ENCODE peak calls at places on chromosomes 1 and 21, in six cellular contexts. One of them, this sample, is unnamed.

GRCh38 chr1:215321802-215322201 is 239.3 kb downstream of the KCNK2 start:
- DNase-seq in NCI-H1436: no peak
- DNase-seq in AG08396: no peak
- DNase-seq in kidney tubule cell: no peak
- DNase-seq in T follicular helper cell: no peak
- DNase-seq in CD8-positive, alpha-beta T cell: no peak
- DNase-seq in this sample: no peak

GRCh38 chr1:9311489-9311888 is 18.8 kb downstream of the SPSB1 start:
- DNase-seq in AG08396: no peak
- DNase-seq in NCI-H1436: no peak
- DNase-seq in kidney tubule cell: no peak
- DNase-seq in T follicular helper cell: no peak
- DNase-seq in CD8-positive, alpha-beta T cell: no peak
- DNase-seq in this sample: no peak

GRCh38 chr1:107879338-107879737 is 85.6 kb downstream of the VAV3 start:
- DNase-seq in CD8-positive, alpha-beta T cell: no peak
- DNase-seq in T follicular helper cell: no peak
- DNase-seq in kidney tubule cell: no peak
- DNase-seq in AG08396: no peak
- DNase-seq in NCI-H1436: no peak
- DNase-seq in this sample: no peak

GRCh38 chr1:207861442-207862177 is 49.3 kb downstream of the CD34 start:
- DNase-seq in AG08396: no peak
- DNase-seq in T follicular helper cell: no peak
- DNase-seq in kidney tubule cell: peak
- DNase-seq in CD8-positive, alpha-beta T cell: peak
- DNase-seq in NCI-H1436: no peak
- DNase-seq in this sample: peak

GRCh38 chr1:96596226-96596625 is 125.4 kb upstream of the PTBP2 start:
- DNase-seq in NCI-H1436: no peak
- DNase-seq in AG08396: peak
- DNase-seq in CD8-positive, alpha-beta T cell: no peak
- DNase-seq in kidney tubule cell: peak
- DNase-seq in T follicular helper cell: no peak
- DNase-seq in this sample: peak

GRCh38 chr1:224851210-224851849 is 78.1 kb upstream of the DNAH14 start:
- DNase-seq in AG08396: peak
- DNase-seq in kidney tubule cell: peak
- DNase-seq in CD8-positive, alpha-beta T cell: peak
- DNase-seq in T follicular helper cell: peak
- DNase-seq in NCI-H1436: peak
- DNase-seq in this sample: peak

GRCh38 chr1:211736351-211736915 is 61.0 kb upstream of the NEK2 start:
- DNase-seq in AG08396: no peak
- DNase-seq in T follicular helper cell: no peak
- DNase-seq in CD8-positive, alpha-beta T cell: no peak
- DNase-seq in kidney tubule cell: no peak
- DNase-seq in NCI-H1436: no peak
- DNase-seq in this sample: no peak

GRCh38 chr21:42157606-42158310 is 61.2 kb upstream of the ABCG1 start:
- DNase-seq in CD8-positive, alpha-beta T cell: no peak
- DNase-seq in AG08396: no peak
- DNase-seq in NCI-H1436: no peak
- DNase-seq in kidney tubule cell: no peak
- DNase-seq in T follicular helper cell: no peak
- DNase-seq in this sample: no peak

GRCh38 chr1:110463695-110464094 is 12.7 kb downstream of the PROK1 start:
- DNase-seq in T follicular helper cell: no peak
- DNase-seq in AG08396: no peak
- DNase-seq in CD8-positive, alpha-beta T cell: no peak
- DNase-seq in kidney tubule cell: no peak
- DNase-seq in NCI-H1436: no peak
- DNase-seq in this sample: no peak

GRCh38 chr21:37017951-37018679 is 11.6 kb downstream of the RIPPLY3 start:
- DNase-seq in T follicular helper cell: no peak
- DNase-seq in AG08396: no peak
- DNase-seq in kidney tubule cell: no peak
- DNase-seq in NCI-H1436: no peak
- DNase-seq in CD8-positive, alpha-beta T cell: no peak
- DNase-seq in this sample: no peak

GRCh38 chr1:43436371-43436770 is 17.4 kb downstream of the HYI start:
- DNase-seq in AG08396: no peak
- DNase-seq in CD8-positive, alpha-beta T cell: no peak
- DNase-seq in NCI-H1436: no peak
- DNase-seq in kidney tubule cell: no peak
- DNase-seq in T follicular helper cell: no peak
- DNase-seq in this sample: no peak

GRCh38 chr1:206693029-206693428 is 8.3 kb downstream of the MAPKAPK2 start:
- DNase-seq in T follicular helper cell: no peak
- DNase-seq in NCI-H1436: no peak
- DNase-seq in kidney tubule cell: peak
- DNase-seq in AG08396: peak
- DNase-seq in CD8-positive, alpha-beta T cell: no peak
- DNase-seq in this sample: no peak

GRCh38 chr1:43858324-43858723 is 75.3 kb upstream of the ARTN start:
- DNase-seq in CD8-positive, alpha-beta T cell: no peak
- DNase-seq in AG08396: peak
- DNase-seq in T follicular helper cell: no peak
- DNase-seq in kidney tubule cell: peak
- DNase-seq in NCI-H1436: no peak
- DNase-seq in this sample: no peak

GRCh38 chr1:246001821-246002220 is 505.3 kb downstream of the SMYD3 start:
- DNase-seq in NCI-H1436: no peak
- DNase-seq in T follicular helper cell: no peak
- DNase-seq in CD8-positive, alpha-beta T cell: no peak
- DNase-seq in kidney tubule cell: no peak
- DNase-seq in AG08396: no peak
- DNase-seq in this sample: no peak

GRCh38 chr1:156692958-156693857 is 12.2 kb downstream of the CRABP2 start:
- DNase-seq in kidney tubule cell: peak
- DNase-seq in AG08396: no peak
- DNase-seq in NCI-H1436: peak
- DNase-seq in CD8-positive, alpha-beta T cell: no peak
- DNase-seq in T follicular helper cell: no peak
- DNase-seq in this sample: no peak

GRCh38 chr1:113692824-113693431 is 66.4 kb downstream of the PHTF1 start:
- DNase-seq in AG08396: no peak
- DNase-seq in T follicular helper cell: no peak
- DNase-seq in CD8-positive, alpha-beta T cell: no peak
- DNase-seq in kidney tubule cell: no peak
- DNase-seq in NCI-H1436: no peak
- DNase-seq in this sample: no peak

GRCh38 chr1:119184972-119185371 is 44.5 kb upstream of the WARS2 start:
- DNase-seq in CD8-positive, alpha-beta T cell: no peak
- DNase-seq in AG08396: no peak
- DNase-seq in kidney tubule cell: no peak
- DNase-seq in NCI-H1436: no peak
- DNase-seq in T follicular helper cell: no peak
- DNase-seq in this sample: no peak

GRCh38 chr21:41542727-41543126 is 34.8 kb upstream of the TMPRSS2 start:
- DNase-seq in AG08396: no peak
- DNase-seq in NCI-H1436: no peak
- DNase-seq in CD8-positive, alpha-beta T cell: no peak
- DNase-seq in kidney tubule cell: no peak
- DNase-seq in T follicular helper cell: no peak
- DNase-seq in this sample: no peak

GRCh38 chr1:104921552-104921951 is 1171.9 kb downstream of the AMY1C start:
- DNase-seq in T follicular helper cell: no peak
- DNase-seq in CD8-positive, alpha-beta T cell: no peak
- DNase-seq in NCI-H1436: no peak
- DNase-seq in AG08396: no peak
- DNase-seq in kidney tubule cell: no peak
- DNase-seq in this sample: no peak

GRCh38 chr21:44611551-44611950 is 328 bp upstream of the KRTAP10-8 start:
- DNase-seq in CD8-positive, alpha-beta T cell: no peak
- DNase-seq in NCI-H1436: no peak
- DNase-seq in AG08396: no peak
- DNase-seq in kidney tubule cell: no peak
- DNase-seq in T follicular helper cell: no peak
- DNase-seq in this sample: no peak

GRCh38 chr1:117638759-117639158 is 32.9 kb downstream of the TENT5C start:
- DNase-seq in NCI-H1436: no peak
- DNase-seq in CD8-positive, alpha-beta T cell: no peak
- DNase-seq in AG08396: no peak
- DNase-seq in kidney tubule cell: peak
- DNase-seq in T follicular helper cell: no peak
- DNase-seq in this sample: no peak

GRCh38 chr1:180353930-180354329 is 123.9 kb downstream of the LHX4 start:
- DNase-seq in T follicular helper cell: no peak
- DNase-seq in kidney tubule cell: no peak
- DNase-seq in AG08396: no peak
- DNase-seq in CD8-positive, alpha-beta T cell: no peak
- DNase-seq in NCI-H1436: no peak
- DNase-seq in this sample: no peak

GRCh38 chr1:99672500-99673213 is 26.7 kb downstream of the PALMD start:
- DNase-seq in kidney tubule cell: peak
- DNase-seq in AG08396: no peak
- DNase-seq in CD8-positive, alpha-beta T cell: no peak
- DNase-seq in T follicular helper cell: no peak
- DNase-seq in NCI-H1436: no peak
- DNase-seq in this sample: no peak

GRCh38 chr1:223106856-223107255 is 36.2 kb downstream of the TLR5 start:
- DNase-seq in kidney tubule cell: peak
- DNase-seq in AG08396: no peak
- DNase-seq in T follicular helper cell: no peak
- DNase-seq in CD8-positive, alpha-beta T cell: no peak
- DNase-seq in NCI-H1436: peak
- DNase-seq in this sample: peak

GRCh38 chr1:174999926-175000696 is at the start of gene CACYBP:
- DNase-seq in AG08396: no peak
- DNase-seq in NCI-H1436: no peak
- DNase-seq in CD8-positive, alpha-beta T cell: peak
- DNase-seq in kidney tubule cell: peak
- DNase-seq in T follicular helper cell: peak
- DNase-seq in this sample: peak

GRCh38 chr1:14567056-14567455 is 31.4 kb upstream of the KAZN start:
- DNase-seq in NCI-H1436: no peak
- DNase-seq in T follicular helper cell: no peak
- DNase-seq in CD8-positive, alpha-beta T cell: no peak
- DNase-seq in kidney tubule cell: no peak
- DNase-seq in AG08396: no peak
- DNase-seq in this sample: no peak

GRCh38 chr1:90474731-90475130 is 242.4 kb downstream of the BARHL2 start:
- DNase-seq in kidney tubule cell: no peak
- DNase-seq in CD8-positive, alpha-beta T cell: no peak
- DNase-seq in NCI-H1436: no peak
- DNase-seq in AG08396: no peak
- DNase-seq in T follicular helper cell: no peak
- DNase-seq in this sample: no peak

GRCh38 chr21:39060485-39061099 is 122.7 kb downstream of the PSMG1 start:
- DNase-seq in kidney tubule cell: no peak
- DNase-seq in NCI-H1436: no peak
- DNase-seq in AG08396: no peak
- DNase-seq in CD8-positive, alpha-beta T cell: no peak
- DNase-seq in T follicular helper cell: no peak
- DNase-seq in this sample: no peak

GRCh38 chr1:231748744-231749143 is 122.2 kb downstream of the DISC1 start:
- DNase-seq in NCI-H1436: no peak
- DNase-seq in T follicular helper cell: no peak
- DNase-seq in kidney tubule cell: no peak
- DNase-seq in CD8-positive, alpha-beta T cell: no peak
- DNase-seq in AG08396: no peak
- DNase-seq in this sample: no peak

GRCh38 chr21:39681845-39682244 is 63.1 kb upstream of the IGSF5 start:
- DNase-seq in CD8-positive, alpha-beta T cell: no peak
- DNase-seq in kidney tubule cell: peak
- DNase-seq in T follicular helper cell: no peak
- DNase-seq in AG08396: no peak
- DNase-seq in NCI-H1436: no peak
- DNase-seq in this sample: no peak

GRCh38 chr1:197327776-197328364 is 59.8 kb downstream of the CRB1 start:
- DNase-seq in T follicular helper cell: no peak
- DNase-seq in kidney tubule cell: peak
- DNase-seq in CD8-positive, alpha-beta T cell: no peak
- DNase-seq in NCI-H1436: no peak
- DNase-seq in AG08396: no peak
- DNase-seq in this sample: peak

GRCh38 chr1:219941179-219942118 is 13.1 kb upstream of the SLC30A10 start:
- DNase-seq in kidney tubule cell: no peak
- DNase-seq in NCI-H1436: no peak
- DNase-seq in T follicular helper cell: no peak
- DNase-seq in CD8-positive, alpha-beta T cell: no peak
- DNase-seq in AG08396: no peak
- DNase-seq in this sample: no peak

GRCh38 chr1:85607126-85607912 is 26.8 kb downstream of the CCN1 start:
- DNase-seq in AG08396: peak
- DNase-seq in NCI-H1436: no peak
- DNase-seq in T follicular helper cell: no peak
- DNase-seq in kidney tubule cell: peak
- DNase-seq in CD8-positive, alpha-beta T cell: no peak
- DNase-seq in this sample: no peak

GRCh38 chr1:43443197-43443946 is 10.4 kb downstream of the HYI start:
- DNase-seq in CD8-positive, alpha-beta T cell: no peak
- DNase-seq in T follicular helper cell: no peak
- DNase-seq in kidney tubule cell: no peak
- DNase-seq in NCI-H1436: no peak
- DNase-seq in AG08396: no peak
- DNase-seq in this sample: no peak

GRCh38 chr1:79044974-79045650 is 38.6 kb upstream of the ADGRL4 start:
- DNase-seq in NCI-H1436: no peak
- DNase-seq in kidney tubule cell: no peak
- DNase-seq in AG08396: no peak
- DNase-seq in T follicular helper cell: no peak
- DNase-seq in CD8-positive, alpha-beta T cell: no peak
- DNase-seq in this sample: no peak

GRCh38 chr21:34351786-34352241 is 12.0 kb upstream of the KCNE2 start:
- DNase-seq in CD8-positive, alpha-beta T cell: no peak
- DNase-seq in AG08396: peak
- DNase-seq in kidney tubule cell: peak
- DNase-seq in T follicular helper cell: no peak
- DNase-seq in NCI-H1436: peak
- DNase-seq in this sample: peak

GRCh38 chr1:7093297-7093696 is 308.0 kb downstream of the CAMTA1 start:
- DNase-seq in CD8-positive, alpha-beta T cell: no peak
- DNase-seq in NCI-H1436: no peak
- DNase-seq in kidney tubule cell: no peak
- DNase-seq in T follicular helper cell: no peak
- DNase-seq in AG08396: no peak
- DNase-seq in this sample: no peak

GRCh38 chr1:67159233-67159632 is 7.0 kb upstream of the IL23R start:
- DNase-seq in kidney tubule cell: peak
- DNase-seq in NCI-H1436: no peak
- DNase-seq in CD8-positive, alpha-beta T cell: no peak
- DNase-seq in T follicular helper cell: no peak
- DNase-seq in AG08396: no peak
- DNase-seq in this sample: no peak

GRCh38 chr1:218344814-218345672 is at the start of gene TGFB2:
- DNase-seq in CD8-positive, alpha-beta T cell: no peak
- DNase-seq in kidney tubule cell: peak
- DNase-seq in AG08396: peak
- DNase-seq in T follicular helper cell: no peak
- DNase-seq in NCI-H1436: peak
- DNase-seq in this sample: peak